ENCODE peak calls at places on chromosomes 3 and 15, in ten cellular contexts. D is AG20443; S is fibroblast of lung; L is activated T-cell treated with anti-CD3 and anti-CD28 coated beads for 1 hour; W is GM06990; U is activated CD8-positive, alpha-beta memory T cell treated with anti-CD3 and anti-CD28 coated beads for 1 hour; I is NCI-H2107; G is GM23338; V is HTR-8/SVneo; Z is RCC 7860. J is an unnamed sample.

GRCh38 chr15:60047701-60048100 is 43.6 kb downstream of the FOXB1 start:
- DNase-seq in D (no peak), S (peak), L (no peak), W (no peak), U (no peak), I (no peak), G (no peak), V (no peak), Z (no peak), J (no peak)

GRCh38 chr15:33132722-33133345 is 61.7 kb downstream of the FMN1 start:
- DNase-seq in D (peak), S (peak), L (no peak), W (no peak), U (no peak), I (no peak), G (peak), V (peak), Z (peak), J (peak)

GRCh38 chr15:48975713-48976419 is 12.1 kb upstream of the SHC4 start:
- DNase-seq in D (peak), S (peak), L (peak), W (peak), U (peak), I (peak), G (peak), V (peak), Z (peak), J (peak)

GRCh38 chr3:126117786-126118185 is 33.9 kb upstream of the SLC41A3 start:
- DNase-seq in D (no peak), S (no peak), L (no peak), W (no peak), U (no peak), I (no peak), G (no peak), V (no peak), Z (no peak), J (no peak)

GRCh38 chr3:58490860-58491501 is 915 bp upstream of the KCTD6 start:
- DNase-seq in D (no peak), S (no peak), L (no peak), W (no peak), U (no peak), I (no peak), G (no peak), V (no peak), Z (no peak), J (no peak)

GRCh38 chr3:63832395-63832794 is 13.3 kb downstream of the C3orf49 start:
- DNase-seq in D (no peak), S (no peak), L (no peak), W (no peak), U (no peak), I (no peak), G (no peak), V (no peak), Z (no peak), J (no peak)

GRCh38 chr3:64361962-64362735 is 136.9 kb upstream of the PRICKLE2 start:
- DNase-seq in D (no peak), S (no peak), L (no peak), W (no peak), U (no peak), I (no peak), G (no peak), V (no peak), Z (no peak), J (peak)

GRCh38 chr3:47705391-47705790 is 76.3 kb downstream of the SMARCC1 start:
- DNase-seq in D (no peak), S (no peak), L (no peak), W (no peak), U (no peak), I (no peak), G (no peak), V (no peak), Z (no peak), J (peak)

GRCh38 chr3:4467522-4467867 is 426 bp upstream of the SUMF1 start:
- DNase-seq in D (no peak), S (no peak), L (no peak), W (no peak), U (no peak), I (no peak), G (no peak), V (no peak), Z (no peak), J (no peak)

GRCh38 chr15:55253580-55253979 is 36.0 kb downstream of the RAB27A start:
- DNase-seq in D (peak), S (peak), L (no peak), W (no peak), U (no peak), I (no peak), G (no peak), V (no peak), Z (no peak), J (peak)

GRCh38 chr15:95883064-95883463 is 447.4 kb upstream of the NR2F2 start:
- DNase-seq in D (no peak), S (no peak), L (no peak), W (no peak), U (no peak), I (no peak), G (no peak), V (no peak), Z (no peak), J (no peak)

GRCh38 chr3:128804017-128804816 is 75.2 kb upstream of the ACAD9 start:
- DNase-seq in D (no peak), S (peak), L (no peak), W (peak), U (no peak), I (peak), G (peak), V (peak), Z (peak), J (no peak)

GRCh38 chr3:195068045-195068444 is 202.9 kb downstream of the XXYLT1 start:
- DNase-seq in D (no peak), S (peak), L (no peak), W (no peak), U (no peak), I (no peak), G (no peak), V (peak), Z (no peak), J (peak)

GRCh38 chr15:99435761-99436346 is 129.9 kb upstream of the MEF2A start:
- DNase-seq in D (no peak), S (no peak), L (no peak), W (no peak), U (no peak), I (no peak), G (no peak), V (no peak), Z (no peak), J (no peak)

GRCh38 chr3:72444642-72445223 is 403.5 kb downstream of the SHQ1 start:
- DNase-seq in D (no peak), S (peak), L (no peak), W (no peak), U (no peak), I (no peak), G (no peak), V (no peak), Z (no peak), J (no peak)

GRCh38 chr15:31856581-31856980 is 173.7 kb upstream of the CHRNA7 start:
- DNase-seq in D (no peak), S (no peak), L (no peak), W (no peak), U (no peak), I (no peak), G (no peak), V (no peak), Z (no peak), J (no peak)

GRCh38 chr3:43176666-43177065 is 70.8 kb upstream of the POMGNT2 start:
- DNase-seq in D (no peak), S (no peak), L (no peak), W (no peak), U (no peak), I (no peak), G (no peak), V (no peak), Z (no peak), J (no peak)

GRCh38 chr15:82132742-82133141 is 86.9 kb upstream of the MEX3B start:
- DNase-seq in D (peak), S (peak), L (no peak), W (no peak), U (no peak), I (no peak), G (no peak), V (peak), Z (peak), J (peak)

GRCh38 chr15:36230741-36231140 is 348.7 kb upstream of the CDIN1 start:
- DNase-seq in D (peak), S (peak), L (no peak), W (no peak), U (no peak), I (no peak), G (no peak), V (no peak), Z (no peak), J (peak)

GRCh38 chr3:23235264-23235663 is 32.1 kb downstream of the UBE2E2 start:
- DNase-seq in D (no peak), S (no peak), L (no peak), W (no peak), U (no peak), I (no peak), G (no peak), V (no peak), Z (no peak), J (no peak)

GRCh38 chr3:15820911-15821310 is 23.1 kb upstream of the ANKRD28 start:
- DNase-seq in D (peak), S (peak), L (no peak), W (no peak), U (no peak), I (no peak), G (no peak), V (no peak), Z (no peak), J (no peak)

GRCh38 chr15:31801152-31801551 is 229.2 kb upstream of the CHRNA7 start:
- DNase-seq in D (peak), S (no peak), L (no peak), W (no peak), U (no peak), I (peak), G (no peak), V (no peak), Z (no peak), J (no peak)

GRCh38 chr3:58022490-58022889 is 14.3 kb downstream of the FLNB start:
- DNase-seq in D (no peak), S (no peak), L (no peak), W (no peak), U (no peak), I (no peak), G (no peak), V (no peak), Z (no peak), J (no peak)

GRCh38 chr3:46383211-46383945 is 12.6 kb downstream of the CCR5 start:
- DNase-seq in D (no peak), S (no peak), L (no peak), W (no peak), U (no peak), I (no peak), G (no peak), V (no peak), Z (no peak), J (no peak)

GRCh38 chr3:29281265-29282228 is 676 bp downstream of the RBMS3 start:
- DNase-seq in D (peak), S (peak), L (no peak), W (peak), U (no peak), I (no peak), G (no peak), V (no peak), Z (peak), J (peak)

GRCh38 chr3:111601810-111602209 is 6.7 kb upstream of the ZBED2 start:
- DNase-seq in D (no peak), S (no peak), L (no peak), W (no peak), U (no peak), I (no peak), G (no peak), V (no peak), Z (no peak), J (no peak)

GRCh38 chr3:123584284-123584987 is 417 bp downstream of the HACD2 start:
- DNase-seq in D (peak), S (no peak), L (no peak), W (no peak), U (no peak), I (peak), G (peak), V (no peak), Z (no peak), J (no peak)

GRCh38 chr3:31423522-31423921 is 109.2 kb upstream of the STT3B start:
- DNase-seq in D (peak), S (peak), L (no peak), W (no peak), U (no peak), I (no peak), G (no peak), V (no peak), Z (no peak), J (peak)

GRCh38 chr15:68578175-68578959 is 426 bp upstream of the CORO2B start:
- DNase-seq in D (peak), S (peak), L (no peak), W (no peak), U (no peak), I (no peak), G (peak), V (peak), Z (peak), J (peak)

J was measured in stromal cell of bone marrow.